ENCODE peak calls at places on chromosomes 11 and 22, in four cellular contexts. V is CD4-positive, alpha-beta memory T cell; Z is body of pancreas; O is GM23248. S is an unnamed sample.

GRCh38 chr22:44437493-44438015 is 60.5 kb downstream of the RTL6 start:
- DNase-seq in V (no peak), Z (no peak), O (peak; percentile 77), S (no peak)

GRCh38 chr22:46008291-46008690 is 31.3 kb upstream of the WNT7B start:
- DNase-seq in V (no peak), Z (no peak), O (peak; percentile 51), S (no peak)

GRCh38 chr11:83645561-83645960 is 359.4 kb upstream of the CCDC90B start:
- DNase-seq in V (no peak), Z (no peak), O (no peak), S (no peak)

GRCh38 chr11:96200243-96200642 is 142.8 kb downstream of the MAML2 start:
- DNase-seq in V (no peak), Z (no peak), O (peak; percentile 79), S (no peak)

GRCh38 chr22:31206896-31207687 is 5.0 kb upstream of the LIMK2 start:
- DNase-seq in V (no peak), Z (no peak), O (no peak), S (no peak)

GRCh38 chr11:44325698-44326097 is 15.8 kb upstream of the ALX4 start:
- DNase-seq in V (no peak), Z (no peak), O (no peak), S (no peak)

GRCh38 chr11:24043842-24044241 is 453.0 kb upstream of the LUZP2 start:
- DNase-seq in V (no peak), Z (no peak), O (no peak), S (no peak)

GRCh38 chr22:19691721-19692341 is 22.5 kb upstream of the SEPTIN5 start:
- DNase-seq in V (no peak), Z (no peak), O (peak; percentile 71), S (no peak)

GRCh38 chr11:73461335-73461840 is 85.2 kb downstream of the RELT start:
- DNase-seq in V (no peak), Z (no peak), O (peak; percentile 54), S (no peak)

GRCh38 chr11:73983764-73984543 is 1.3 kb upstream of the UCP2 start:
- DNase-seq in V (no peak), Z (no peak), O (no peak), S (peak; percentile 50)

GRCh38 chr11:68665471-68665870 is 18.9 kb upstream of the GAL start:
- DNase-seq in V (no peak), Z (no peak), O (no peak), S (no peak)

GRCh38 chr11:72233056-72233772 is 8.6 kb downstream of the INPPL1 start:
- DNase-seq in V (no peak), Z (no peak), O (no peak), S (no peak)

GRCh38 chr11:24496728-24497396 is at the start of gene LUZP2:
- DNase-seq in V (no peak), Z (peak; percentile 11), O (peak; percentile 60), S (no peak)

GRCh38 chr11:73454987-73455386 is 78.8 kb downstream of the RELT start:
- DNase-seq in V (no peak), Z (no peak), O (no peak), S (no peak)

GRCh38 chr11:107999759-108000455 is 8.8 kb upstream of the CUL5 start:
- DNase-seq in V (peak; percentile 24), Z (no peak), O (peak; percentile 36), S (peak; percentile 24)

GRCh38 chr11:69841859-69842698 is 22.9 kb upstream of the FGF3 start:
- DNase-seq in V (peak; percentile 10), Z (no peak), O (peak; percentile 18), S (no peak)

GRCh38 chr11:114183041-114183511 is 113.1 kb upstream of the NNMT start:
- DNase-seq in V (peak; percentile 77), Z (no peak), O (no peak), S (peak; percentile 57)

GRCh38 chr11:17389957-17390649 is 1.6 kb upstream of the KCNJ11 start:
- DNase-seq in V (no peak), Z (no peak), O (no peak), S (no peak)

DNA sequence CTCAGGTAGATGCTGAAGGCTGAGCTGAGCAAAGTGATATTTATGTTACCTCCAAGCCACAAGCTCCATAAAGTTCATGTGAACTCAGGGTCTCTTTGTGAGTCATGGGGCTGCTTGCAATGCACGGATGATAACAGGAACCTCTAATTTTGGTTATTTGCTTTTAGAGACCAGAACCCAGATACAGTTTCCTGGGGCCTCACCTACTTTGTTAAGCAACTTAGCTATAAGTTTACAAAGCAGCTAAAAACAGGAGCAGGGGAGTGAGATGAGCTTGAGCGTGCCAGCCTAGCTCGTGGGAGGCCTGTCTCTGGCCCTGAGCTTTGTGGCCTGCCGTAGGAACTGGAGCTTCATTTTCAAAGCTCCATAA is 29.2 kb downstream of the SREBF2 start:
- DNase-seq in V (peak; percentile 51), Z (no peak), O (no peak), S (no peak)
- H3K4me1 ChIP-seq in V (peaks cover 58% of the 10 kb centered on the region), Z (peaks cover 5% of the 10 kb centered on the region), O (peaks cover 51% of the 10 kb centered on the region), S (peaks cover 39% of the 10 kb centered on the region)

GRCh38 chr11:46361283-46362145 is 14.3 kb downstream of the DGKZ start:
- DNase-seq in V (peak; percentile 69), Z (no peak), O (peak; percentile 87), S (peak; percentile 73)

GRCh38 chr11:46363031-46363407 is 15.8 kb downstream of the DGKZ start:
- DNase-seq in V (no peak), Z (no peak), O (peak; percentile 73), S (no peak)

GRCh38 chr11:46359936-46360335 is 12.7 kb downstream of the DGKZ start:
- DNase-seq in V (no peak), Z (no peak), O (no peak), S (no peak)

GRCh38 chr11:46362146-46363030 is 15.1 kb downstream of the DGKZ start:
- DNase-seq in V (no peak), Z (no peak), O (no peak), S (no peak)

DNA sequence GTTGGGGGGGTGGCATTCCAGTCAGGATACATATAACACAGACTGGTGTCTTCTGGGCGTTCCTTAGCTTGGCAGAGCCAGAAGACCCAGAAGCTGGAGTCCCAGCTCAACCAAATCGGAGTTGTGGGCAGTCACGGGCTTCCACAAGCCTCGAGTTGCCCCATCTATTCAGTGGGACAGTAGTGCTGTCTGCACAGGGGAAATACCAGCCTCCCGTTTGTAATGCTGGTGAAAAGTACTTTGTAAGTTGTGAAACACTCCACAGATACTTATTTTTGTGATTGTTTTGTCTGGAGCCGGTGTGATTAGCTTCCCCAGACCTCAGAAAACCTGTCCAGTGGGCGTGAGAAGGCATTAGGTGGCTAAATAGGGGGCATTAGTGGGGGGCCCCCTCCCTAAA is 13.6 kb downstream of the DGKZ start:
- DNase-seq in V (no peak), Z (no peak), O (peak; percentile 57), S (no peak)
- H3K4me3 ChIP-seq in V (peak overlapping the region; percentile 68), Z (no peak overlapping the region), O (peak overlapping the region; percentile 42), S (peak overlapping the region; percentile 58)

DNA sequence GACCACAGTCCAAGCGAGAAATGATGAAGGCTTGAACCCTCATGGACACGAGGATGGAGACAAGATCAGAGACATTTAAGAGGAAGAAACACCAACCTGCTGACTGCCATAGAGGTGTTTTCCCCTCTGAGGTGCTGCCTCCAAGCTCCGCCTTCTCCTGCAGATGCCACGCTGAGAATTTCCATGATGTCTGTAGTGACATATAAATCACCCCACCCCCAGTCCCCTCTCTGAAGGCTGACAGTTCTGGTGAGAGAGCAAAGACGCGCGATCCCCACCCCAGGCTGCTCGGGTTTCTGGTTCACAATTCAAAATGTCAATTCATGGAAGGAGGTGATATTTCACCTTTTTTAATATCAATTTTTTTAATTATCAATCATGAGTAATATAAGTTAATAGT is 28.2 kb downstream of the LRRC32 start:
- DNase-seq in V (no peak), Z (no peak), O (no peak), S (no peak)
- H3K27me3 ChIP-seq in V (no peaks in the 10 kb centered on the region), Z (no peaks in the 10 kb centered on the region), O (peaks cover 5% of the 10 kb centered on the region), S (peaks cover 3% of the 10 kb centered on the region)

GRCh38 chr11:65888163-65888814 is at the start of gene FIBP:
- DNase-seq in V (peak; percentile 91), Z (peak; percentile 98), O (peak; percentile 98), S (peak; percentile 95)
- H3K4me1 ChIP-seq in V (peaks cover 63% of the 10 kb centered on the region), Z (peaks cover 51% of the 10 kb centered on the region), O (peaks cover 37% of the 10 kb centered on the region), S (peaks cover 48% of the 10 kb centered on the region)

GRCh38 chr11:2379471-2380174 is 2.5 kb downstream of the CD81 start:
- DNase-seq in V (no peak), Z (no peak), O (peak; percentile 60), S (peak; percentile 51)

GRCh38 chr11:2380807-2381350 is 3.8 kb downstream of the CD81 start:
- DNase-seq in V (no peak), Z (no peak), O (peak; percentile 56), S (no peak)

GRCh38 chr11:2378527-2379210 is 1.6 kb downstream of the CD81 start:
- DNase-seq in V (no peak), Z (no peak), O (peak; percentile 88), S (no peak)

GRCh38 chr11:2381494-2382128 is 4.5 kb downstream of the CD81 start:
- DNase-seq in V (no peak), Z (no peak), O (no peak), S (no peak)

DNA sequence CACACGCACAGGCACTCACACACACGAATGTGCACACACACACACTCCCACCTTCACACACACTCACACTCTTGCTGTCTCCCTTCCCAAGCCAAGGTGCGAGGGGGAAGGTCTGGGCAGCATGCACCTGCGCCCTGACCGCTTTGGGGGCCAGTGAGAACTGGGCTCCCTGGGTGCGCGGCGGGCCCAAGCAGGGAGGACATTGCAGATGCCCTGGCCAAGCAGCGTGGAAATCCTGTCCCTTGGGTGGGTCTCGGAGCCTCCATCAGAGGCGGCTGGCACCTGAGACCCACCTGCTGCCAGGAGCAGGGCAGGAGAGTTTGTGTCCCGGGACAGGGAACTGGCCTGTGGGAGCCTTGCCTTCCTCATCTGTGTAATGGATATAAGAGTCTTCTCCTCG is 3.3 kb downstream of the CD81 start:
- DNase-seq in V (no peak), Z (no peak), O (no peak), S (no peak)
- H3K4me3 ChIP-seq in V (no peak overlapping the region), Z (no peak overlapping the region), O (peak overlapping the region; percentile 43), S (no peak overlapping the region)

GRCh38 chr22:33923033-33923432 is 2.8 kb upstream of the LARGE1 start:
- DNase-seq in V (no peak), Z (no peak), O (peak; percentile 54), S (no peak)

GRCh38 chr22:33921576-33922181 is 1.4 kb upstream of the LARGE1 start:
- DNase-seq in V (peak; percentile 4), Z (peak; percentile 49), O (peak; percentile 76), S (peak; percentile 19)

GRCh38 chr22:33922268-33922667 is 2.0 kb upstream of the LARGE1 start:
- DNase-seq in V (no peak), Z (peak; percentile 34), O (peak; percentile 73), S (no peak)

GRCh38 chr22:33925194-33925593 is 4.9 kb upstream of the LARGE1 start:
- DNase-seq in V (no peak), Z (no peak), O (no peak), S (no peak)

GRCh38 chr22:33923660-33924246 is 3.5 kb upstream of the LARGE1 start:
- DNase-seq in V (peak; percentile 13), Z (peak; percentile 74), O (peak; percentile 84), S (no peak)
- H3K27me3 ChIP-seq in V (peaks cover 5% of the 10 kb centered on the region), Z (no peaks in the 10 kb centered on the region), O (peaks cover 4% of the 10 kb centered on the region), S (peaks cover 6% of the 10 kb centered on the region)

GRCh38 chr11:27212248-27212780 is 150.7 kb downstream of the CCDC34 start:
- DNase-seq in V (no peak), Z (no peak), O (no peak), S (no peak)
- H3K4me1 ChIP-seq in V (no peaks in the 10 kb centered on the region), Z (peaks cover 39% of the 10 kb centered on the region), O (peaks cover 79% of the 10 kb centered on the region), S (no peaks in the 10 kb centered on the region)

S was measured in CD8-positive, alpha-beta memory T cell.